ENCODE peak calls at places on chromosomes 12 and 14, in six cellular contexts. U is stimulated activated CD8-positive, alpha-beta memory T cell treated with anti-CD3 and anti-CD28 coated beads, Interleukin-4, amount 100 ng/mL, for 1 hour; F is NCI-H2081; H is Kasumi-1; Q is HFFc6; I is cardiac fibroblast. S is an unnamed sample.

GRCh38 chr14:91892918-91893527 is 25.7 kb upstream of the TC2N start:
- DNase-seq in H (peak), Q (no peak), U (no peak), I (no peak), F (no peak), S (peak)

GRCh38 chr12:64457036-64457435 is 5.1 kb downstream of the TBK1 start:
- DNase-seq in H (peak), Q (no peak), I (peak), U (no peak), F (no peak), S (peak)

GRCh38 chr14:100610511-100611217 is 23.4 kb upstream of the BEGAIN start:
- DNase-seq in U (no peak), F (no peak), Q (peak), H (no peak), I (no peak), S (no peak)

GRCh38 chr12:24894869-24895268 is 54.0 kb downstream of the BCAT1 start:
- DNase-seq in I (no peak), F (no peak), H (no peak), U (no peak), Q (no peak), S (no peak)

GRCh38 chr14:101444116-101444515 is 117.2 kb upstream of the DIO3 start:
- DNase-seq in H (no peak), U (no peak), I (no peak), Q (no peak), F (no peak), S (no peak)

GRCh38 chr14:82855912-82856381 is 1322.3 kb upstream of the SEL1L start:
- DNase-seq in U (no peak), F (peak), Q (no peak), H (peak), I (peak), S (no peak)

GRCh38 chr12:57268264-57268663 is 17.3 kb upstream of the STAC3 start:
- DNase-seq in Q (peak), H (no peak), F (no peak), U (no peak), I (no peak), S (no peak)

GRCh38 chr14:105051182-105052109 is 13.8 kb downstream of the GPR132 start:
- DNase-seq in I (no peak), U (no peak), Q (no peak), F (no peak), H (no peak), S (no peak)

GRCh38 chr12:121465921-121466799 is 66.2 kb downstream of the RNF34 start:
- DNase-seq in U (peak), I (peak), F (no peak), Q (no peak), H (peak), S (peak)